ENCODE peak calls at places on chromosome 22, in five cellular contexts. One of them, this sample, is unnamed.

GRCh38 chr22:27726344-27726725 is 75.2 kb downstream of the MN1 start:
- DNase-seq in CD4-positive, alpha-beta memory T cell: no peak
- DNase-seq in esophagus muscularis mucosa: no peak
- DNase-seq in right atrium auricular region: no peak
- DNase-seq in CD4-positive, CD25-positive, alpha-beta regulatory T cell: no peak
- DNase-seq in this sample: no peak

GRCh38 chr22:45911601-45912271 is 65.2 kb downstream of the WNT7B start:
- DNase-seq in CD4-positive, CD25-positive, alpha-beta regulatory T cell: no peak
- DNase-seq in CD4-positive, alpha-beta memory T cell: no peak
- DNase-seq in right atrium auricular region: no peak
- DNase-seq in esophagus muscularis mucosa: no peak
- DNase-seq in this sample: no peak

GRCh38 chr22:45239378-45240136 is 1.1 kb downstream of the KIAA0930 start:
- DNase-seq in right atrium auricular region: no peak
- DNase-seq in CD4-positive, CD25-positive, alpha-beta regulatory T cell: no peak
- DNase-seq in esophagus muscularis mucosa: no peak
- DNase-seq in CD4-positive, alpha-beta memory T cell: no peak
- DNase-seq in this sample: no peak

GRCh38 chr22:26952004-26952403 is 294.6 kb downstream of the MIAT start:
- DNase-seq in esophagus muscularis mucosa: no peak
- DNase-seq in right atrium auricular region: no peak
- DNase-seq in CD4-positive, alpha-beta memory T cell: no peak
- DNase-seq in CD4-positive, CD25-positive, alpha-beta regulatory T cell: no peak
- DNase-seq in this sample: no peak

GRCh38 chr22:22520020-22520656 is at the start of gene ZNF280A:
- DNase-seq in esophagus muscularis mucosa: no peak
- DNase-seq in CD4-positive, alpha-beta memory T cell: no peak
- DNase-seq in right atrium auricular region: no peak
- DNase-seq in CD4-positive, CD25-positive, alpha-beta regulatory T cell: no peak
- DNase-seq in this sample: no peak

GRCh38 chr22:44037519-44038370 is 13.6 kb downstream of the PARVB start:
- DNase-seq in CD4-positive, CD25-positive, alpha-beta regulatory T cell: no peak
- DNase-seq in right atrium auricular region: peak; percentile 77
- DNase-seq in CD4-positive, alpha-beta memory T cell: no peak
- DNase-seq in esophagus muscularis mucosa: no peak
- DNase-seq in this sample: no peak

GRCh38 chr22:26075233-26075632 is 94.0 kb upstream of the SEZ6L start:
- DNase-seq in right atrium auricular region: no peak
- DNase-seq in esophagus muscularis mucosa: no peak
- DNase-seq in CD4-positive, alpha-beta memory T cell: no peak
- DNase-seq in CD4-positive, CD25-positive, alpha-beta regulatory T cell: no peak
- DNase-seq in this sample: no peak

GRCh38 chr22:25749420-25750169 is 7.6 kb downstream of the MYO18B start:
- DNase-seq in CD4-positive, CD25-positive, alpha-beta regulatory T cell: peak; percentile 25
- DNase-seq in CD4-positive, alpha-beta memory T cell: no peak
- DNase-seq in esophagus muscularis mucosa: no peak
- DNase-seq in right atrium auricular region: no peak
- DNase-seq in this sample: peak; percentile 26

GRCh38 chr22:29308791-29309262 is 2.4 kb downstream of the GAS2L1 start:
- DNase-seq in CD4-positive, CD25-positive, alpha-beta regulatory T cell: no peak
- DNase-seq in CD4-positive, alpha-beta memory T cell: peak; percentile 58
- DNase-seq in esophagus muscularis mucosa: no peak
- DNase-seq in right atrium auricular region: no peak
- DNase-seq in this sample: peak; percentile 58

GRCh38 chr22:24554316-24555159 is at the start of gene GUCD1:
- DNase-seq in CD4-positive, CD25-positive, alpha-beta regulatory T cell: peak; percentile 19
- DNase-seq in right atrium auricular region: no peak
- DNase-seq in esophagus muscularis mucosa: no peak
- DNase-seq in CD4-positive, alpha-beta memory T cell: no peak
- DNase-seq in this sample: no peak

GRCh38 chr22:40070701-40071100 is 75.9 kb downstream of the FAM83F start:
- DNase-seq in right atrium auricular region: no peak
- DNase-seq in CD4-positive, CD25-positive, alpha-beta regulatory T cell: no peak
- DNase-seq in CD4-positive, alpha-beta memory T cell: no peak
- DNase-seq in esophagus muscularis mucosa: no peak
- DNase-seq in this sample: no peak

GRCh38 chr22:37207981-37208380 is 4.3 kb downstream of the SSTR3 start:
- DNase-seq in CD4-positive, alpha-beta memory T cell: no peak
- DNase-seq in esophagus muscularis mucosa: no peak
- DNase-seq in right atrium auricular region: no peak
- DNase-seq in CD4-positive, CD25-positive, alpha-beta regulatory T cell: no peak
- DNase-seq in this sample: peak; percentile 49

GRCh38 chr22:44438481-44439131 is 59.4 kb downstream of the RTL6 start:
- DNase-seq in esophagus muscularis mucosa: no peak
- DNase-seq in CD4-positive, CD25-positive, alpha-beta regulatory T cell: no peak
- DNase-seq in CD4-positive, alpha-beta memory T cell: no peak
- DNase-seq in right atrium auricular region: no peak
- DNase-seq in this sample: no peak

GRCh38 chr22:21624880-21625791 is 4.7 kb downstream of the YDJC start:
- DNase-seq in CD4-positive, CD25-positive, alpha-beta regulatory T cell: no peak
- DNase-seq in esophagus muscularis mucosa: no peak
- DNase-seq in right atrium auricular region: no peak
- DNase-seq in CD4-positive, alpha-beta memory T cell: no peak
- DNase-seq in this sample: no peak

GRCh38 chr22:40567106-40567505 is 69.4 kb downstream of the MRTFA start:
- DNase-seq in right atrium auricular region: no peak
- DNase-seq in CD4-positive, alpha-beta memory T cell: no peak
- DNase-seq in CD4-positive, CD25-positive, alpha-beta regulatory T cell: no peak
- DNase-seq in esophagus muscularis mucosa: no peak
- DNase-seq in this sample: no peak

GRCh38 chr22:47213571-47214230 is 451.3 kb downstream of the TBC1D22A start:
- DNase-seq in esophagus muscularis mucosa: no peak
- DNase-seq in CD4-positive, alpha-beta memory T cell: peak; percentile 50
- DNase-seq in CD4-positive, CD25-positive, alpha-beta regulatory T cell: peak; percentile 33
- DNase-seq in right atrium auricular region: no peak
- DNase-seq in this sample: no peak

GRCh38 chr22:42811510-42811909 is 45.6 kb downstream of the ARFGAP3 start:
- DNase-seq in right atrium auricular region: no peak
- DNase-seq in CD4-positive, CD25-positive, alpha-beta regulatory T cell: no peak
- DNase-seq in esophagus muscularis mucosa: no peak
- DNase-seq in CD4-positive, alpha-beta memory T cell: no peak
- DNase-seq in this sample: no peak

GRCh38 chr22:27112273-27112672 is 454.9 kb downstream of the MIAT start:
- DNase-seq in CD4-positive, alpha-beta memory T cell: no peak
- DNase-seq in esophagus muscularis mucosa: no peak
- DNase-seq in right atrium auricular region: no peak
- DNase-seq in CD4-positive, CD25-positive, alpha-beta regulatory T cell: no peak
- DNase-seq in this sample: no peak

GRCh38 chr22:46774456-46775363 is 12.3 kb downstream of the TBC1D22A start:
- DNase-seq in CD4-positive, CD25-positive, alpha-beta regulatory T cell: no peak
- DNase-seq in right atrium auricular region: no peak
- DNase-seq in esophagus muscularis mucosa: no peak
- DNase-seq in CD4-positive, alpha-beta memory T cell: peak; percentile 34
- DNase-seq in this sample: peak; percentile 63

GRCh38 chr22:31211504-31211861 is 615 bp upstream of the LIMK2 start:
- DNase-seq in CD4-positive, alpha-beta memory T cell: no peak
- DNase-seq in right atrium auricular region: no peak
- DNase-seq in esophagus muscularis mucosa: no peak
- DNase-seq in CD4-positive, CD25-positive, alpha-beta regulatory T cell: no peak
- DNase-seq in this sample: no peak

GRCh38 chr22:31210830-31211503 is 1.1 kb upstream of the LIMK2 start:
- DNase-seq in CD4-positive, CD25-positive, alpha-beta regulatory T cell: no peak
- DNase-seq in CD4-positive, alpha-beta memory T cell: peak; percentile 32
- DNase-seq in right atrium auricular region: peak; percentile 67
- DNase-seq in esophagus muscularis mucosa: no peak
- DNase-seq in this sample: no peak

GRCh38 chr22:31215018-31215535 is 3.0 kb downstream of the LIMK2 start:
- DNase-seq in CD4-positive, CD25-positive, alpha-beta regulatory T cell: no peak
- DNase-seq in esophagus muscularis mucosa: no peak
- DNase-seq in CD4-positive, alpha-beta memory T cell: no peak
- DNase-seq in right atrium auricular region: no peak
- DNase-seq in this sample: no peak

GRCh38 chr22:31211862-31212730 is at the start of gene LIMK2:
- DNase-seq in CD4-positive, CD25-positive, alpha-beta regulatory T cell: peak; percentile 94
- DNase-seq in CD4-positive, alpha-beta memory T cell: peak; percentile 94
- DNase-seq in esophagus muscularis mucosa: peak; percentile 96
- DNase-seq in right atrium auricular region: peak; percentile 92
- DNase-seq in this sample: peak; percentile 99

DNA sequence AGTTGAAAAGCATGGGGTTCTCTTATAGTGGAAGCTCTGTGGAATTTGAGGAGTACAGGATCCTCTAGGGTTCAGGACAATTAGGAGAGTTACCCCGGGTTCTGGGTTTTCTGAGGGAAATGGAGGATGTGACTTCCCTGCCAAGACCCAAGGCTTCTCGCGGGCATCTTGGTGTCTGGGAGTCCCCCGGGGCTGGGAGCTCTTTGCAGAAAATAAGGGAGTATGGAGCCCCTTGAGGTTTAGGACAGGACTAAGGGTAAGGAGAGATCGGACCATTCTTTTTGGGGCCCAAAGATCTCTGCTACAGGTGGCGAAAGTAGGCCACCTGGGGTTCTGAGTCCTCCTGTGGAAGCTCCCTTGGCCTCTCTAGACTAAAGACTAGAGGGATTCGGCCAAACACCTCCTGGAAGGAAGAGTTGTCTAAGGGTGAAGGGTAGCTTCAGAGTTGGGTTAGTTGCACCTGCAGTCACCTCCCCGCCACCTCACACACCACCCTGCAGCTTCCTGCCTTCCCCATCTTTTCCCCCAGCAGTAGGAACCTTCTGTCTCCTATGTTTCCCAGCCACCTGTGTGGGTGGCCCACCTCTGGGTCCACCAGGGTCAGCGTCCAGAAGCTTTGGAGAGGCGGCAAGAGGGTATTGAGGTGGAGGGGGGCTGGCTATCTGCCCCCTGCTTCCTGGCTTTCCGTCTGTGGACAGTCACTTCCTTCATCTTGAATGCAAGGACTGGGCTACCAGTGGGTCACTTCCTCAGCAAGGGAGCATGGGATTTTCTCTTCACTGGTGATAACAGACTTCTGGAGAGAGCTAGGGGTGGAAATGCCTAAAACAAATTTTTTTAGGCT is 907 bp downstream of the LIMK2 start:
- DNase-seq in CD4-positive, alpha-beta memory T cell: no peak
- DNase-seq in right atrium auricular region: no peak
- DNase-seq in esophagus muscularis mucosa: no peak
- DNase-seq in CD4-positive, CD25-positive, alpha-beta regulatory T cell: no peak
- DNase-seq in this sample: no peak
- H3K4me1 ChIP-seq in CD4-positive, alpha-beta memory T cell: peaks cover 69% of the 10 kb centered on the region
- H3K4me1 ChIP-seq in right atrium auricular region: no peaks in the 10 kb centered on the region
- H3K4me1 ChIP-seq in esophagus muscularis mucosa: peaks cover 37% of the 10 kb centered on the region
- H3K4me1 ChIP-seq in CD4-positive, CD25-positive, alpha-beta regulatory T cell: peaks cover 69% of the 10 kb centered on the region
- H3K4me1 ChIP-seq in this sample: no peaks in the 10 kb centered on the region

GRCh38 chr22:17191163-17191562 is 28.1 kb downstream of the ADA2 start:
- DNase-seq in right atrium auricular region: no peak
- DNase-seq in esophagus muscularis mucosa: no peak
- DNase-seq in CD4-positive, alpha-beta memory T cell: no peak
- DNase-seq in CD4-positive, CD25-positive, alpha-beta regulatory T cell: no peak
- DNase-seq in this sample: no peak
- H3K4me3 ChIP-seq in right atrium auricular region: no peak overlapping the region
- H3K4me3 ChIP-seq in esophagus muscularis mucosa: no peak overlapping the region
- H3K4me3 ChIP-seq in CD4-positive, alpha-beta memory T cell: no peak overlapping the region
- H3K4me3 ChIP-seq in CD4-positive, CD25-positive, alpha-beta regulatory T cell: no peak overlapping the region
- H3K4me3 ChIP-seq in this sample: no peak overlapping the region

DNA sequence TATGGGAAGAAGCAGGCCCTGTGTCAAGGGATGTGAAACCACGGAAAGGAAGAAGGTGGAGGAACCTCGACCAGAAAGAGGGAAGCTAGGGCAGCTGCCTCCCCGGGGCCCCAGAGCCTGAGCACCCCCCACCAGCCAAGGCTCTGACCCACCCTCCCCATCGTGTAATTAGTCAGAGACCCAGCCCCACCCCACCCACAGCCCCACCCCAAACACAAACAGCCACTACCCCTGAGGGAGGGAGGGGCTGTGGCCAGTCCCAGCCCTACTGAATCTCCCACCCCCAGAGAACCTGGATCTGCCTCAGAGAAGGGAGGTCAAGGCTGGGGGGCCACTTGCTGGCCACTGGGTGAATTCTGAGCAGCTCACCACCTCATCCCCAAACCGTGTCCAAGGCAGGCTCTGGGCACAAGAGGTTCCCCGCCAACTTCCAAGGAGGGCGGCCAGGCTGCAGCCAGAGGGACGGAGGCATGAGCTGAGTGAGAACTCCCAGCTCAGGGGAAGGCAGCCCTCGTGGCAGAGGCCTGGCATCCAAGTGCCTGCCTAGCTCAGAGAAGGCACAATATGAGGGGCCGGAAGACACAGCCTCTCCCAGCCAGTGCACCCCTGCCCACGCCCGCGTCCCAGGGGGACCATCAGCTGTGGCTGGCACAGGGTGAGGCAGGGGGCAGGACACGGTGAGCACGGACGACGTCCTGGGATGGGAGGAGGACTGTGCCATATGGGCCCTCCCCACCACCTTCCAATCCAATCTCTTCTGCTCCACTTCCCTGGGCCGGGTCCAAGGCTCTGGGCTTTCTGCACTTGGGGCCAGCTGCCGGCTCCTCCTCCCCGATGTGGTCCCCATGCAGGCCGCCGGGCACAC is 2.7 kb downstream of the PLXNB2 start:
- DNase-seq in right atrium auricular region: no peak
- DNase-seq in CD4-positive, CD25-positive, alpha-beta regulatory T cell: no peak
- DNase-seq in esophagus muscularis mucosa: no peak
- DNase-seq in CD4-positive, alpha-beta memory T cell: no peak
- DNase-seq in this sample: peak; percentile 87
- H3K36me3 ChIP-seq in right atrium auricular region: no peaks in the 10 kb centered on the region
- H3K36me3 ChIP-seq in CD4-positive, CD25-positive, alpha-beta regulatory T cell: no peaks in the 10 kb centered on the region
- H3K36me3 ChIP-seq in esophagus muscularis mucosa: no peaks in the 10 kb centered on the region
- H3K36me3 ChIP-seq in CD4-positive, alpha-beta memory T cell: no peaks in the 10 kb centered on the region
- H3K36me3 ChIP-seq in this sample: no peaks in the 10 kb centered on the region

GRCh38 chr22:19289475-19290161 is 1.9 kb downstream of the CLTCL1 start:
- DNase-seq in right atrium auricular region: no peak
- DNase-seq in CD4-positive, CD25-positive, alpha-beta regulatory T cell: no peak
- DNase-seq in CD4-positive, alpha-beta memory T cell: no peak
- DNase-seq in esophagus muscularis mucosa: peak; percentile 70
- DNase-seq in this sample: no peak
- H3K4me1 ChIP-seq in right atrium auricular region: no peaks in the 10 kb centered on the region
- H3K4me1 ChIP-seq in CD4-positive, CD25-positive, alpha-beta regulatory T cell: peaks cover 21% of the 10 kb centered on the region
- H3K4me1 ChIP-seq in CD4-positive, alpha-beta memory T cell: peaks cover 25% of the 10 kb centered on the region
- H3K4me1 ChIP-seq in esophagus muscularis mucosa: peaks cover 46% of the 10 kb centered on the region
- H3K4me1 ChIP-seq in this sample: no peaks in the 10 kb centered on the region

GRCh38 chr22:35539910-35540599 is 576 bp upstream of the RASD2 start:
- DNase-seq in CD4-positive, alpha-beta memory T cell: peak; percentile 50
- DNase-seq in CD4-positive, CD25-positive, alpha-beta regulatory T cell: peak; percentile 56
- DNase-seq in esophagus muscularis mucosa: no peak
- DNase-seq in right atrium auricular region: no peak
- DNase-seq in this sample: peak; percentile 90

GRCh38 chr22:35540600-35541253 is at the start of gene RASD2:
- DNase-seq in CD4-positive, CD25-positive, alpha-beta regulatory T cell: peak; percentile 31
- DNase-seq in CD4-positive, alpha-beta memory T cell: peak; percentile 30
- DNase-seq in esophagus muscularis mucosa: no peak
- DNase-seq in right atrium auricular region: no peak
- DNase-seq in this sample: no peak

GRCh38 chr22:35541254-35541748 is 670 bp downstream of the RASD2 start:
- DNase-seq in esophagus muscularis mucosa: no peak
- DNase-seq in right atrium auricular region: no peak
- DNase-seq in CD4-positive, CD25-positive, alpha-beta regulatory T cell: no peak
- DNase-seq in CD4-positive, alpha-beta memory T cell: no peak
- DNase-seq in this sample: no peak

GRCh38 chr22:35538801-35539321 is 1.8 kb upstream of the RASD2 start:
- DNase-seq in CD4-positive, CD25-positive, alpha-beta regulatory T cell: no peak
- DNase-seq in CD4-positive, alpha-beta memory T cell: peak; percentile 22
- DNase-seq in right atrium auricular region: no peak
- DNase-seq in esophagus muscularis mucosa: no peak
- DNase-seq in this sample: no peak

GRCh38 chr22:35539487-35539886 is 1.1 kb upstream of the RASD2 start:
- DNase-seq in CD4-positive, alpha-beta memory T cell: no peak
- DNase-seq in right atrium auricular region: no peak
- DNase-seq in esophagus muscularis mucosa: no peak
- DNase-seq in CD4-positive, CD25-positive, alpha-beta regulatory T cell: no peak
- DNase-seq in this sample: no peak
- H3K4me3 ChIP-seq in CD4-positive, alpha-beta memory T cell: no peak overlapping the region
- H3K4me3 ChIP-seq in right atrium auricular region: no peak overlapping the region
- H3K4me3 ChIP-seq in esophagus muscularis mucosa: peak overlapping the region; percentile 77
- H3K4me3 ChIP-seq in CD4-positive, CD25-positive, alpha-beta regulatory T cell: no peak overlapping the region
- H3K4me3 ChIP-seq in this sample: peak overlapping the region; percentile 68

GRCh38 chr22:19455033-19455432 is 7.5 kb upstream of the C22orf39 start:
- DNase-seq in right atrium auricular region: no peak
- DNase-seq in CD4-positive, alpha-beta memory T cell: no peak
- DNase-seq in esophagus muscularis mucosa: no peak
- DNase-seq in CD4-positive, CD25-positive, alpha-beta regulatory T cell: no peak
- DNase-seq in this sample: no peak
- H3K36me3 ChIP-seq in right atrium auricular region: peaks cover 63% of the 10 kb centered on the region
- H3K36me3 ChIP-seq in CD4-positive, alpha-beta memory T cell: peaks cover 60% of the 10 kb centered on the region
- H3K36me3 ChIP-seq in esophagus muscularis mucosa: peaks cover 55% of the 10 kb centered on the region
- H3K36me3 ChIP-seq in CD4-positive, CD25-positive, alpha-beta regulatory T cell: peaks cover 75% of the 10 kb centered on the region
- H3K36me3 ChIP-seq in this sample: peaks cover 6% of the 10 kb centered on the region